ENCODE peak calls at places on chromosome 15, in ten cellular contexts. G is activated CD4-positive, alpha-beta T cell treated with anti-CD3 and anti-CD28 coated beads for 36 hours; L is AG20443; I is stimulated activated CD8-positive, alpha-beta memory T cell treated with anti-CD3 and anti-CD28 coated beads, Interleukin-15, amount 100 ng/mL, for 48 hours; A is Right ventricle myocardium superior; U is psoas muscle; V is lower leg skin; S is upper lobe of right lung; P is DMS153; R is NCI-H345. J is an unnamed sample.

GRCh38 chr15:81275711-81276417 is 48.1 kb downstream of the STARD5 start:
- DNase-seq in V (peak; percentile 79), I (no peak), L (peak; percentile 31), P (no peak), G (no peak), R (no peak), S (no peak), U (no peak), A (no peak), J (no peak)

GRCh38 chr15:48632651-48633050 is 12.9 kb downstream of the FBN1 start:
- DNase-seq in V (no peak), P (no peak), R (no peak), S (no peak), G (no peak), I (no peak), U (no peak), L (no peak), A (no peak), J (no peak)

GRCh38 chr15:67969892-67970291 is 84.2 kb upstream of the PIAS1 start:
- DNase-seq in I (no peak), S (no peak), P (no peak), L (no peak), U (no peak), G (no peak), R (no peak), A (no peak), V (no peak), J (no peak)

GRCh38 chr15:28930011-28930410 is 44.2 kb downstream of the APBA2 start:
- DNase-seq in R (no peak), V (no peak), I (no peak), G (no peak), A (no peak), P (no peak), U (no peak), S (no peak), L (no peak), J (peak; percentile 11)

GRCh38 chr15:62209821-62210220 is 44.7 kb upstream of the C2CD4B start:
- DNase-seq in L (no peak), S (no peak), I (no peak), G (no peak), A (no peak), R (no peak), P (no peak), U (no peak), V (no peak), J (no peak)

GRCh38 chr15:73388256-73388781 is 19.6 kb upstream of the HCN4 start:
- DNase-seq in U (no peak), P (no peak), V (no peak), R (no peak), G (no peak), S (peak; percentile 51), A (no peak), I (no peak), L (peak; percentile 48), J (peak; percentile 61)

GRCh38 chr15:33089165-33089877 is 105.2 kb downstream of the FMN1 start:
- DNase-seq in U (no peak), R (no peak), V (no peak), S (no peak), L (no peak), A (no peak), P (no peak), I (no peak), G (no peak), J (no peak)

GRCh38 chr15:96331141-96331941 is 841 bp downstream of the NR2F2 start:
- DNase-seq in P (no peak), U (peak; percentile 51), I (no peak), A (peak; percentile 57), V (peak; percentile 87), L (peak; percentile 55), G (no peak), S (peak; percentile 68), R (no peak), J (peak; percentile 81)

GRCh38 chr15:88546248-88547129 is at the start of gene DET1:
- DNase-seq in G (peak; percentile 98), R (peak; percentile 95), U (peak; percentile 95), I (peak; percentile 92), L (peak; percentile 96), V (peak; percentile 98), A (peak; percentile 97), S (peak; percentile 97), P (peak; percentile 83), J (peak; percentile 95)

GRCh38 chr15:100683434-100683833 is 81.0 kb downstream of the ASB7 start:
- DNase-seq in P (no peak), I (no peak), G (no peak), U (no peak), S (peak; percentile 52), L (no peak), A (no peak), R (no peak), V (peak; percentile 64), J (no peak)

GRCh38 chr15:52709172-52709979 is 30.2 kb upstream of the ATOSA start:
- DNase-seq in R (no peak), L (no peak), V (no peak), U (no peak), P (no peak), S (no peak), G (peak; percentile 18), I (no peak), A (no peak), J (peak; percentile 57)

GRCh38 chr15:52369030-52369429 is 73.4 kb upstream of the MYO5C start:
- DNase-seq in S (no peak), R (no peak), L (no peak), A (no peak), P (no peak), U (no peak), V (no peak), I (no peak), G (no peak), J (no peak)

GRCh38 chr15:68921926-68922325 is 8.4 kb upstream of the SPESP1 start:
- DNase-seq in A (no peak), G (no peak), L (no peak), V (no peak), S (no peak), P (no peak), I (no peak), U (no peak), R (no peak), J (no peak)

GRCh38 chr15:60591491-60592385 is 112.8 kb upstream of the ICE2 start:
- DNase-seq in R (no peak), I (no peak), P (no peak), U (peak; percentile 69), S (peak; percentile 82), L (peak; percentile 64), V (peak; percentile 92), G (peak; percentile 75), A (peak; percentile 72), J (peak; percentile 82)

GRCh38 chr15:91649922-91650321 is 203.6 kb upstream of the SLCO3A1 start:
- DNase-seq in A (no peak), V (no peak), L (no peak), R (no peak), S (no peak), U (no peak), I (no peak), P (no peak), G (no peak), J (no peak)

GRCh38 chr15:86691091-86691490 is 611.4 kb downstream of the AGBL1 start:
- DNase-seq in G (no peak), R (no peak), V (no peak), A (no peak), I (no peak), P (peak; percentile 1), S (no peak), L (no peak), U (no peak), J (no peak)

GRCh38 chr15:70596354-70597055 is 166.9 kb downstream of the UACA start:
- DNase-seq in G (no peak), L (peak; percentile 83), R (no peak), S (no peak), U (no peak), I (no peak), V (no peak), P (no peak), A (no peak), J (no peak)

GRCh38 chr15:65829150-65829764 is 37.2 kb upstream of the DENND4A start:
- DNase-seq in V (peak; percentile 40), G (no peak), A (no peak), R (peak; percentile 26), P (no peak), I (no peak), U (no peak), S (no peak), L (no peak), J (no peak)

GRCh38 chr15:95280711-95281110 is 1049.3 kb downstream of the MCTP2 start:
- DNase-seq in V (no peak), L (no peak), R (no peak), I (no peak), G (no peak), P (no peak), U (no peak), A (no peak), S (no peak), J (no peak)

GRCh38 chr15:70933411-70933810 is 40.8 kb downstream of the LRRC49 start:
- DNase-seq in P (no peak), G (no peak), L (no peak), S (no peak), I (no peak), V (no peak), A (no peak), R (no peak), U (no peak), J (no peak)

GRCh38 chr15:99955181-99955525 is 221.9 kb upstream of the LYSMD4 start:
- DNase-seq in U (no peak), L (peak; percentile 4), V (no peak), R (no peak), P (no peak), A (no peak), I (no peak), S (no peak), G (no peak), J (peak; percentile 12)

GRCh38 chr15:93900476-93901400 is 330.6 kb upstream of the MCTP2 start:
- DNase-seq in V (no peak), R (no peak), S (no peak), G (no peak), I (no peak), P (no peak), U (no peak), A (peak; percentile 37), L (no peak), J (peak; percentile 42)

GRCh38 chr15:82934100-82934880 is 18.2 kb downstream of the HOMER2 start:
- DNase-seq in G (no peak), I (no peak), A (no peak), U (no peak), R (no peak), P (no peak), V (no peak), L (no peak), S (peak; percentile 53), J (no peak)

GRCh38 chr15:98138910-98139309 is 178.4 kb downstream of the ARRDC4 start:
- DNase-seq in A (no peak), G (no peak), I (no peak), S (no peak), V (no peak), U (no peak), P (no peak), L (no peak), R (no peak), J (no peak)

GRCh38 chr15:36601497-36601932 is 22.1 kb downstream of the CDIN1 start:
- DNase-seq in I (no peak), R (no peak), L (peak; percentile 60), G (no peak), A (peak; percentile 49), P (no peak), U (peak; percentile 48), V (no peak), S (no peak), J (no peak)

GRCh38 chr15:63157891-63158431 is 684 bp upstream of the RPS27L start:
- DNase-seq in G (peak; percentile 51), I (no peak), R (peak; percentile 17), S (no peak), P (no peak), V (peak; percentile 88), A (no peak), L (peak; percentile 85), U (peak; percentile 53), J (peak; percentile 65)

GRCh38 chr15:69629631-69630161 is 177.1 kb downstream of the RPLP1 start:
- DNase-seq in I (peak; percentile 23), L (no peak), S (no peak), A (no peak), P (no peak), R (no peak), U (no peak), G (peak; percentile 49), V (peak; percentile 69), J (no peak)